ENCODE peak calls at places on chromosomes 13 and 19, in five cellular contexts. O is H9, U is neuronal stem cell, D is mesenchymal stem cell, J is mesendoderm. H is an unnamed sample.

GRCh38 chr13:29498426-29499040 is 97.0 kb downstream of the SLC7A1 start:
- DNase-seq in O (no peak), U (no peak), D (no peak), J (no peak), H (no peak)

GRCh38 chr19:5470264-5470671 is 15.1 kb downstream of the ZNRF4 start:
- DNase-seq in O (no peak), U (no peak), D (no peak), J (no peak), H (no peak)

GRCh38 chr13:29918845-29919244 is 68.4 kb upstream of the UBL3 start:
- DNase-seq in O (no peak), U (no peak), D (no peak), J (no peak), H (peak; percentile 92)

GRCh38 chr19:1690570-1691307 is 38.3 kb upstream of the TCF3 start:
- DNase-seq in O (peak; percentile 87), U (peak; percentile 57), D (peak; percentile 17), J (peak; percentile 78), H (no peak)

GRCh38 chr13:33174980-33175379 is 110.6 kb downstream of the STARD13 start:
- DNase-seq in O (no peak), U (no peak), D (peak; percentile 80), J (no peak), H (peak; percentile 36)

GRCh38 chr19:19595171-19595701 is 23.3 kb downstream of the PBX4 start:
- DNase-seq in O (no peak), U (no peak), D (peak; percentile 58), J (no peak), H (peak; percentile 47)

GRCh38 chr19:44660081-44660480 is 11.2 kb upstream of the CEACAM19 start:
- DNase-seq in O (no peak), U (no peak), D (no peak), J (no peak), H (no peak)

GRCh38 chr19:8367327-8368001 is 3.5 kb downstream of the ANGPTL4 start:
- DNase-seq in O (peak; percentile 86), U (peak; percentile 33), D (peak; percentile 99), J (peak; percentile 85), H (peak; percentile 98)

GRCh38 chr19:795691-796581 is 1.3 kb upstream of the PTBP1 start:
- DNase-seq in O (peak; percentile 28), U (no peak), D (no peak), J (no peak), H (no peak)

DNA sequence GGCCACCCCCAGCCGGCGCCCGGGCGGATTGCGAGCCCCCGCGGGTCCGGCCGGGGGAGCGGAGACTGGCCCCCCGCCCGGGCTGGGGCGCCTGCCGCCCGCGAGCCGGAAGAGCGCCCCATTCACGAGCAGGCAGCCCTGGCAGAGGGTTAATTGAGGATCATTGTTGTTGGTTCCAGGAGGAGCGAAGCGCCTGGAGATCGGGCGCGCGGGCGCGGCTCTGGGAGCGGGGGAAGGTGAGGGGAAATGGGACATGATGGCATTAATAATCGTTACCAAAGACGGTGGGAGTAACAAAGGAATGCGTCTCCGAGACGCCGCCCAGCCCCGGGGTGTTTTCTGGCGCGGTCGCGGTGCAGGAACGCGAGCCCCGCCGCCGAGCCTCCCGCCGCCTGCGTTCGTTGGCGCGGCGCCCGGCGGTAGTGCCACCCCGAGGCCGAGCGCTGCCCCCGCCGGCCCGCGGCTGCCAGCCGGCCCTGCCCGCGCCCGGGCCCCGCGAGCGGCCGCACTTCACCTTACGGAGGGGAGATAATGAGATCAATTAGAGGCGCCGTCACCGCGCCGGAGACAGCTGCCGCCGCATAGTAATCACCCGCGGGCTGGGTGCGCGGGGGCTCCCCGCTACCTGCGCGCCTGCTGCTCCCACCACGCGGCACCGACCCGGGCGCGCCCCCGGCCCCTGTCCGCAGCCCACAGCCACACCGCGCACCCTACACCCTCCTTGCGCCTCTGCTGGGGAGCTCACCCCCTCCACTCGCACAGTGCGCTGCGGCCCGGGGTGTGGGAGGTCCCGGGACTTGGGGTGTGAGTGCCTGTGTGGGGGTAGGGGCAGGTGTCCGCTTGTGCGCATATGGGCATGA is 2.8 kb downstream of the ZNF536 start:
- DNase-seq in O (peak; percentile 44), U (no peak), D (no peak), J (peak; percentile 24), H (no peak)
- H2BK5ac ChIP-seq in O (no peak overlapping the region), U (no peak overlapping the region), D (no peak overlapping the region), J (no peak overlapping the region), H (no peak overlapping the region)

GRCh38 chr13:49859568-49859967 is 67.1 kb upstream of the KPNA3 start:
- DNase-seq in O (no peak), U (no peak), D (peak; percentile 88), J (no peak), H (peak; percentile 92)
- H2BK5ac ChIP-seq in O (no peak overlapping the region), U (no peak overlapping the region), D (no peak overlapping the region), J (no peak overlapping the region), H (peak overlapping the region; percentile 99)

DNA sequence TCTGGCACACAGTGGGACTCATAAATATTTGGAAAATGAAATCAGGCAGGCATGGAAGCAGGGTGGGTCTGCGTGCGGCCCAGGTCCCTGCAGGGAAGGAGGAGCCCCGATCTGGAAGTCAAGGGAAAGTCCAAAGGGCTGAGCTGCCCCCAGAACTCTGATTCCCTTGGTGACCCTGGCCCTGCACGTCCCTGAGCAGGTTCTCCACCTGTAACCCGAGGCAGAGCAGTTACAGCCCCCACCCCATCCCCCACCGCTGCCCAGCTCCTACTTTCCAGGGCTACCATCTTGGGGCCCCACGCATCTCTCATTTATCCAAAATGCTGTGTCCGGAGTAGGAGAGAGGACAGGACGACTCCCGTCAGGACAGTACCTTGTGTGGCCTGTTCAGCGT is 2.1 kb downstream of the PLEKHF1 start:
- DNase-seq in O (no peak), U (no peak), D (no peak), J (no peak), H (no peak)
- H2BK5ac ChIP-seq in O (no peak overlapping the region), U (no peak overlapping the region), D (no peak overlapping the region), J (no peak overlapping the region), H (no peak overlapping the region)

GRCh38 chr13:46278474-46278873 is 66.7 kb downstream of the LRRC63 start:
- DNase-seq in O (peak; percentile 47), U (no peak), D (no peak), J (peak; percentile 97), H (no peak)

GRCh38 chr13:46270416-46270815 is 58.7 kb downstream of the LRRC63 start:
- DNase-seq in O (no peak), U (no peak), D (no peak), J (no peak), H (no peak)

GRCh38 chr13:46274094-46274698 is 62.5 kb downstream of the LRRC63 start:
- DNase-seq in O (no peak), U (no peak), D (no peak), J (no peak), H (no peak)
- H2BK5ac ChIP-seq in O (no peak overlapping the region), U (no peak overlapping the region), D (no peak overlapping the region), J (no peak overlapping the region), H (no peak overlapping the region)

DNA sequence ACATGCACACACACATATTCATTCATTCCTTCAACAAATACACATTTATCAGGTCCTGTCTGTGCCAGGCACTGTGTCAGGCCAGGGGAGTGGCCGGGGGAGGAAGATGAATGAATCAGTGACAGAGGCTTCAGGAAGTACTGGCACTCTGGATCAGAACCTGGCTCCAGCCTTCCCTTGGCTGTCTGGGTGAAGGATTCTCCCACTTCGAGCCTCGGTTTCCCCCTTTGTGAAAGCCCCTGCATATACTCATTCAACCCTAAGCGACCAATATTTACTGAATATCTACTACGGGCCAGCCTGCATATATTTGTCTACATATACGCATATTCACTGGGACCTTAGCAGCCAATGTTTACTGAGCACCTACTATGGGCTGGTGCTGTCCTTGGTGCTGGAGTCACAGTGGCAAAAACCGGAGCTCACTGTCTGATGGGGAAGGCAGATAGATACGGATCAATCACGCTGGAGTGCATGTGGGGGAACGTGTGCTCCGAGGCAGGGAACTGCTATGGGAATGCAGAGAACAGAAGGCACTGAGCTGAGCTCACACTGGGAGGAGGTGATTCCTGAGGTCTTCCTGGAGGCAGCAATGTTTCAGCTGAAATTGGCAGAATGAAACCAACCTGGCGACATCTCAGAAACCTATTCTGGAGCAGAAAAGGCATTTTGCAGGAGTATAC is 638 bp upstream of the ZNF579 start:
- DNase-seq in O (peak; percentile 63), U (no peak), D (peak; percentile 12), J (peak; percentile 56), H (no peak)
- H2BK5ac ChIP-seq in O (no peak overlapping the region), U (no peak overlapping the region), D (peak overlapping the region; percentile 69), J (no peak overlapping the region), H (peak overlapping the region; percentile 61)

GRCh38 chr19:2820112-2820702 is 539 bp downstream of the ZNF554 start:
- DNase-seq in O (peak; percentile 48), U (peak; percentile 35), D (peak; percentile 28), J (peak; percentile 47), H (no peak)
- H2BK5ac ChIP-seq in O (no peak overlapping the region), U (no peak overlapping the region), D (no peak overlapping the region), J (no peak overlapping the region), H (no peak overlapping the region)

GRCh38 chr19:7197760-7198696 is 96.2 kb downstream of the INSR start:
- DNase-seq in O (peak; percentile 91), U (peak; percentile 92), D (peak; percentile 96), J (peak; percentile 95), H (peak; percentile 94)
- H2BK5ac ChIP-seq in O (no peak overlapping the region), U (no peak overlapping the region), D (no peak overlapping the region), J (no peak overlapping the region), H (peak overlapping the region; percentile 85)